ENCODE peak calls at places on chromosomes 6 and 20, in six cellular contexts. H is AG09319, K is RWPE1, R is HFFc6, U is uterus, D is AG04449. Q is an unnamed sample.

GRCh38 chr6:71468841-71469750 is 180.5 kb downstream of the OGFRL1 start:
- DNase-seq in H (peak; percentile 53), K (peak; percentile 33), R (peak; percentile 90), U (peak; percentile 27), D (peak; percentile 85), Q (no peak)

GRCh38 chr20:37946946-37947345 is 44.0 kb downstream of the VSTM2L start:
- DNase-seq in H (no peak), K (no peak), R (no peak), U (no peak), D (no peak), Q (no peak)

GRCh38 chr6:165842291-165842936 is 179.4 kb upstream of the PDE10A start:
- DNase-seq in H (no peak), K (no peak), R (no peak), U (no peak), D (no peak), Q (no peak)

GRCh38 chr6:52417675-52418111 is 2.4 kb upstream of the EFHC1 start:
- DNase-seq in H (peak; percentile 74), K (peak; percentile 21), R (peak; percentile 77), U (no peak), D (no peak), Q (no peak)

GRCh38 chr6:145789443-145789842 is 25.2 kb downstream of the FBXO30 start:
- DNase-seq in H (no peak), K (no peak), R (no peak), U (no peak), D (no peak), Q (no peak)

GRCh38 chr6:113187671-113188070 is 669.5 kb upstream of the MARCKS start:
- DNase-seq in H (peak; percentile 35), K (no peak), R (no peak), U (no peak), D (no peak), Q (no peak)

GRCh38 chr20:23937303-23938117 is 51.1 kb downstream of the GGTLC1 start:
- DNase-seq in H (no peak), K (peak; percentile 52), R (peak; percentile 41), U (peak; percentile 27), D (peak; percentile 9), Q (peak; percentile 55)

GRCh38 chr20:6075428-6076219 is 21.8 kb upstream of the LRRN4 start:
- DNase-seq in H (no peak), K (no peak), R (no peak), U (no peak), D (no peak), Q (no peak)

GRCh38 chr6:156167289-156168076 is 609.7 kb upstream of the ARID1B start:
- DNase-seq in H (no peak), K (no peak), R (peak; percentile 33), U (peak; percentile 49), D (no peak), Q (no peak)

GRCh38 chr6:14837435-14837834 is 408.4 kb upstream of the JARID2 start:
- DNase-seq in H (no peak), K (no peak), R (no peak), U (no peak), D (no peak), Q (no peak)

GRCh38 chr20:53517146-53517545 is 76.5 kb downstream of the ZNF217 start:
- DNase-seq in H (no peak), K (no peak), R (no peak), U (no peak), D (no peak), Q (no peak)

GRCh38 chr20:38878798-38879197 is 47.4 kb upstream of the FAM83D start:
- DNase-seq in H (no peak), K (peak; percentile 69), R (no peak), U (no peak), D (no peak), Q (no peak)

GRCh38 chr20:37564388-37565133 is 36.9 kb upstream of the BLCAP start:
- DNase-seq in H (no peak), K (peak; percentile 84), R (no peak), U (no peak), D (no peak), Q (peak; percentile 51)

GRCh38 chr6:16127471-16127870 is 1.4 kb upstream of the MYLIP start:
- DNase-seq in H (no peak), K (no peak), R (no peak), U (no peak), D (no peak), Q (no peak)

GRCh38 chr6:66226099-66226498 is 519.1 kb upstream of the EYS start:
- DNase-seq in H (no peak), K (peak; percentile 2), R (no peak), U (no peak), D (no peak), Q (no peak)

GRCh38 chr6:98669371-98669770 is 165.0 kb upstream of the POU3F2 start:
- DNase-seq in H (no peak), K (no peak), R (no peak), U (no peak), D (no peak), Q (no peak)

GRCh38 chr6:37699138-37699766 is 1.6 kb upstream of the MDGA1 start:
- DNase-seq in H (no peak), K (no peak), R (no peak), U (peak; percentile 24), D (no peak), Q (no peak)

GRCh38 chr6:37696220-37696840 is 1.4 kb downstream of the MDGA1 start:
- DNase-seq in H (no peak), K (peak; percentile 18), R (no peak), U (peak; percentile 20), D (no peak), Q (peak; percentile 71)

GRCh38 chr6:37696841-37697735 is 595 bp downstream of the MDGA1 start:
- DNase-seq in H (no peak), K (peak; percentile 28), R (no peak), U (no peak), D (no peak), Q (no peak)

GRCh38 chr6:37700266-37700973 is 2.7 kb upstream of the MDGA1 start:
- DNase-seq in H (no peak), K (no peak), R (no peak), U (no peak), D (no peak), Q (no peak)

GRCh38 chr6:37698264-37699137 is 818 bp upstream of the MDGA1 start:
- DNase-seq in H (no peak), K (peak; percentile 32), R (peak; percentile 40), U (peak; percentile 42), D (no peak), Q (no peak)
- TF ChIP-seq CTCF in H (no peak), K (no peak), R (no peak), U (no peak), D (no peak), Q (no peak)

GRCh38 chr6:77124604-77125003 is 338.7 kb downstream of the HTR1B start:
- DNase-seq in H (no peak), K (no peak), R (peak; percentile 30), U (no peak), D (no peak), Q (no peak)
- TF ChIP-seq CTCF in H (no peak), K (no peak), R (peak; percentile 58), U (no peak), D (no peak), Q (no peak)

DNA sequence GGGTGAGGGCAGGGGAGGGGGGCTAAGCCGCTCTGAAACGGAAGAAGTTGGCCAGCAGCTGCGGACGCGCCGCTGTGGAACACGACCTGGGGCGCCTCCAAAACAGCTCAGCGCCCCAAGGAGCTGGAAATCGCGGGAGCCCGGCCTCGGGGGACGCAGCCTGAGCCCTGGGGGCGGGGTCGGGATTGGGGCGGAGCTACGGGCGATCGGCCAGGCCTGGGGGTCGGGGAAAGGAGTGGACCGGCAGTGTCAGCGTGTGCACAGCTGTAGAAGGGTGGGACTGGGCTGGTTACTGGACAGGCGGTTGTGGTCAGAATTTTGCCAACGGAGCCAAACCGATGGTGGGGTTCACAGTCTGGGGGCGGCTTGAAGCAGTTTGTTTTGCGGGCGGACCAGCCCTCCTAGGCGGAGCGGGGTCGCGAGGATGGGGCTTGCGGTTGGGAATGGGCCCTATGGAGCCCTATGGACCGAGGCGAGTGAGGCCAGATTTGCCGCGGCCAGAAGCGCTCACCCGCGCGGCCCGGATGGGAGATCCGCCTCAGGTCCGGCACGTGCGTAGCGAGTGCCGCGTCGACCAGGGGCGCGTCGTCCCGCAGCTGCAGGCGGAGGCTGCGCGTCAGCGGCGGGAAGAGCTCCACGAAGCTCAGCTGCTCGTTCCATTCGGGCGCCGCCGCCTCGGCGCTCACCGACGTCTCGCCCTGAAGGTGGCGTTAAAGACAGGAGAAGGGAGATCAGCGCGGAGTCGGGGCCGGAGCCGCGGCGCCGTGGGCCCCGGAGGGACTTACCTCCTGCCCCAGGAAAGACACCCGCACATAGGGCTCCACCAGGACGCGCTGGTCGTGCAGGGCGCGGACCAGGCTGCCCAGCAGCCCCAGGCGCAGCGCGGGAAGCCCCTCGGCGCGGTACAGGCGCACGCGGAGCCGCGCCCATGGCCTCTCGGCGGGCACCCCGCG is 14.3 kb upstream of the SPAG4 start:
- DNase-seq in H (peak; percentile 25), K (peak; percentile 88), R (peak; percentile 25), U (peak; percentile 71), D (no peak), Q (peak; percentile 84)
- TF ChIP-seq CTCF in H (peak; percentile 43), K (peak; percentile 75), R (peak; percentile 42), U (peak; percentile 55), D (peak; percentile 45), Q (peak; percentile 30)

DNA sequence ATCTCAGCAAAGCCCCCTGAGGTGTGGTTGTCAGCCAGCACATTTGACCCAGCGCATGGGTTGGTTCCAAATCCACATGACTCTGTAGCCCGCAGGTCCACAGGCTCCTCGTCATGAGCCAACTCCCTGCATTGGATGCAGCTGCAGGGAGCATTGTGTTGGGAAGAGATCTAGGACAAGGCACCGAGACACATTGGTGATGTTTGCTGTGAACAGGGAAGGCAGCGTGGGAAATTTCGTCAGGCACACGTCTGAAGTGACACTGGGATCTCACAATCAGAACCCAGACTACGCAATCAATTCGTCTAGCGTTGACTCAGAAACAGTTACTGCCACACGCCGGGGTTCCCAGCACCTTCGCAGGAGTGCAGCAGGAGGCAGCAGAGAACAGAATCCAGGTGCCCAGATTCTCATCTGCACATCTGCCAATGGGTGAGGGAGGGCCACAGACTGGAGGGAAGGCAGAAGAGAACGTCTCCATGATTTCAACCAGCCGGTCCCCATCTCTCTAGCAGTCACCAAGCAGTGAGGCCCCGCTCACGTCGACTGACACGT is 177.0 kb downstream of the TTLL2 start:
- DNase-seq in H (no peak), K (no peak), R (no peak), U (peak; percentile 36), D (no peak), Q (no peak)
- TF ChIP-seq CTCF in H (no peak), K (no peak), R (no peak), U (peak; percentile 43), D (no peak), Q (no peak)

Q was measured in ascending aorta.